ENCODE peak calls at places on chromosomes 2 and 18, in four cellular contexts. One of them, this sample, is unnamed.

GRCh38 chr18:31185551-31185950 is 22.9 kb upstream of the DSC1 start:
- DNase-seq in AG04450: no peak
- DNase-seq in BJ: no peak
- DNase-seq in heart left ventricle: no peak
- DNase-seq in this sample: no peak

GRCh38 chr2:50791271-50791670 is 240.7 kb downstream of the NRXN1 start:
- DNase-seq in AG04450: no peak
- DNase-seq in heart left ventricle: no peak
- DNase-seq in BJ: no peak
- DNase-seq in this sample: no peak

GRCh38 chr18:55764382-55764781 is 176.4 kb upstream of the TCF4 start:
- DNase-seq in BJ: no peak
- DNase-seq in AG04450: no peak
- DNase-seq in heart left ventricle: no peak
- DNase-seq in this sample: no peak

GRCh38 chr2:46439582-46439981 is 39.8 kb upstream of the TMEM247 start:
- DNase-seq in heart left ventricle: no peak
- DNase-seq in BJ: no peak
- DNase-seq in AG04450: no peak
- DNase-seq in this sample: no peak

GRCh38 chr2:12222561-12222960 is 476.1 kb downstream of the LPIN1 start:
- DNase-seq in heart left ventricle: no peak
- DNase-seq in AG04450: no peak
- DNase-seq in BJ: no peak
- DNase-seq in this sample: no peak

GRCh38 chr2:69797836-69798465 is 31.5 kb upstream of the GMCL1 start:
- DNase-seq in AG04450: no peak
- DNase-seq in heart left ventricle: no peak
- DNase-seq in BJ: no peak
- DNase-seq in this sample: no peak

GRCh38 chr2:128452536-128453530 is 134.2 kb upstream of the HS6ST1 start:
- DNase-seq in BJ: no peak
- DNase-seq in AG04450: no peak
- DNase-seq in heart left ventricle: no peak
- DNase-seq in this sample: no peak

GRCh38 chr2:33812707-33813106 is 213.6 kb upstream of the FAM98A start:
- DNase-seq in heart left ventricle: no peak
- DNase-seq in BJ: no peak
- DNase-seq in AG04450: no peak
- DNase-seq in this sample: no peak

GRCh38 chr2:46180189-46180588 is 117.0 kb upstream of the EPAS1 start:
- DNase-seq in heart left ventricle: no peak
- DNase-seq in BJ: no peak
- DNase-seq in AG04450: no peak
- DNase-seq in this sample: no peak

GRCh38 chr2:132547089-132547687 is 122.8 kb downstream of the LYPD1 start:
- DNase-seq in heart left ventricle: peak; percentile 48
- DNase-seq in AG04450: peak; percentile 61
- DNase-seq in BJ: peak; percentile 10
- DNase-seq in this sample: peak; percentile 69

GRCh38 chr2:235088608-235089020 is 136.8 kb downstream of the SH3BP4 start:
- DNase-seq in AG04450: no peak
- DNase-seq in heart left ventricle: no peak
- DNase-seq in BJ: no peak
- DNase-seq in this sample: no peak

GRCh38 chr18:5418985-5419495 is 123.5 kb upstream of the ZBTB14 start:
- DNase-seq in heart left ventricle: no peak
- DNase-seq in BJ: no peak
- DNase-seq in AG04450: no peak
- DNase-seq in this sample: no peak

GRCh38 chr2:1572638-1573037 is 159.4 kb downstream of the TPO start:
- DNase-seq in heart left ventricle: peak; percentile 90
- DNase-seq in AG04450: no peak
- DNase-seq in BJ: peak; percentile 14
- DNase-seq in this sample: no peak

GRCh38 chr2:52264488-52264887 is 1232.6 kb upstream of the NRXN1 start:
- DNase-seq in AG04450: no peak
- DNase-seq in heart left ventricle: no peak
- DNase-seq in BJ: no peak
- DNase-seq in this sample: no peak

GRCh38 chr2:174568425-174568824 is 29.2 kb downstream of the WIPF1 start:
- DNase-seq in BJ: no peak
- DNase-seq in heart left ventricle: no peak
- DNase-seq in AG04450: no peak
- DNase-seq in this sample: no peak

GRCh38 chr2:8436585-8436984 is 245.3 kb upstream of the ID2 start:
- DNase-seq in AG04450: no peak
- DNase-seq in BJ: no peak
- DNase-seq in heart left ventricle: no peak
- DNase-seq in this sample: no peak

GRCh38 chr2:219344756-219345458 is 12.4 kb upstream of the RESP18 start:
- DNase-seq in BJ: no peak
- DNase-seq in heart left ventricle: peak; percentile 51
- DNase-seq in AG04450: no peak
- DNase-seq in this sample: no peak

GRCh38 chr2:88481937-88482336 is 29.4 kb upstream of the FOXI3 start:
- DNase-seq in BJ: no peak
- DNase-seq in heart left ventricle: no peak
- DNase-seq in AG04450: no peak
- DNase-seq in this sample: no peak

GRCh38 chr2:164974221-164974620 is 18.9 kb upstream of the SLC38A11 start:
- DNase-seq in AG04450: no peak
- DNase-seq in heart left ventricle: no peak
- DNase-seq in BJ: no peak
- DNase-seq in this sample: no peak

GRCh38 chr2:216315817-216316603 is 56.3 kb downstream of the MARCHF4 start:
- DNase-seq in heart left ventricle: no peak
- DNase-seq in BJ: peak; percentile 69
- DNase-seq in AG04450: no peak
- DNase-seq in this sample: peak; percentile 75

GRCh38 chr2:121974919-121975654 is 219.6 kb downstream of the TSN start:
- DNase-seq in BJ: peak; percentile 9
- DNase-seq in AG04450: peak; percentile 45
- DNase-seq in heart left ventricle: peak; percentile 37
- DNase-seq in this sample: peak; percentile 50

GRCh38 chr2:72080286-72081145 is 67.1 kb downstream of the CYP26B1 start:
- DNase-seq in heart left ventricle: no peak
- DNase-seq in AG04450: no peak
- DNase-seq in BJ: no peak
- DNase-seq in this sample: no peak

GRCh38 chr2:68250196-68250595 is 2.1 kb downstream of the PPP3R1 start:
- DNase-seq in AG04450: no peak
- DNase-seq in BJ: no peak
- DNase-seq in heart left ventricle: no peak
- DNase-seq in this sample: no peak

GRCh38 chr2:68060652-68061051 is 2.2 kb downstream of the C1D start:
- DNase-seq in AG04450: no peak
- DNase-seq in heart left ventricle: no peak
- DNase-seq in BJ: no peak
- DNase-seq in this sample: no peak

GRCh38 chr2:39099820-39100728 is 20.8 kb downstream of the SOS1 start:
- DNase-seq in AG04450: no peak
- DNase-seq in BJ: no peak
- DNase-seq in heart left ventricle: no peak
- DNase-seq in this sample: no peak

DNA sequence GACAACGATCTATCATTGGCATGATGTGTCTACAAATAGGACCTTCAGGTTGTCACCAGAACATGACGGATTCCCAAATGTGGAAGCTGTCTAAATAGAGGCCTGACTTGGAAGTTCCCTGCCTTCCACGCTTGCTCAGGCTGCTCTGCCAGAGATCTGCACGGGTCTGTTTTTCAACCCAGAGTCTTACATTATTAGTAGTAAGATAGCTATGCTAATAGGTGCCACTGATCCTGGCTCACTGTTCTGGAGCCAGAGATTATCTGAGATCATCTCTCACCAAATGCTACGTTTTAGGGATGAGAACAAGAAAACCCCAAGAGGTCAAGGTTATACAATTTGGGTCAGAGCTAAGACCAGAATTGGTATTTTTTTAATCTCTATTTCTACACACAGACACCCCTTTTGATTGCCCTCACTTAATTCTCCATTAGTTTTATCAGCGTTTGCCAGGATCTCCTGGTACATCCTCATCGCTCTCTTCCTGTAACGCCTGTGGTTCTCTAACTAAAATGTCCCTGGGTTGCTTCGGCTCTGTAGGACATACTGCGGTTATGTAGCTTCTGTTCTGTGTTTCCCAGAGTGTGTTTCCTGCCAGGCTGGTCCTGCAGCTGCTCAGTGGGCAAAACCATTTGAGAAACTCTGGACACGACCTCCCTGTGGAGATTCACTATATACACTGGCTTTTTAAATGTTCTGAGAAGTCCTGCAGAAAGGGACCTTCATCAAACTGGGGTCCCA is 5.7 kb downstream of the CDC42EP3 start:
- DNase-seq in AG04450: no peak
- DNase-seq in heart left ventricle: no peak
- DNase-seq in BJ: no peak
- DNase-seq in this sample: no peak
- H3K4me3 ChIP-seq in AG04450: peak overlapping the region; percentile 27
- H3K4me3 ChIP-seq in heart left ventricle: peak overlapping the region; percentile 67
- H3K4me3 ChIP-seq in BJ: peak overlapping the region; percentile 15
- H3K4me3 ChIP-seq in this sample: no peak overlapping the region

DNA sequence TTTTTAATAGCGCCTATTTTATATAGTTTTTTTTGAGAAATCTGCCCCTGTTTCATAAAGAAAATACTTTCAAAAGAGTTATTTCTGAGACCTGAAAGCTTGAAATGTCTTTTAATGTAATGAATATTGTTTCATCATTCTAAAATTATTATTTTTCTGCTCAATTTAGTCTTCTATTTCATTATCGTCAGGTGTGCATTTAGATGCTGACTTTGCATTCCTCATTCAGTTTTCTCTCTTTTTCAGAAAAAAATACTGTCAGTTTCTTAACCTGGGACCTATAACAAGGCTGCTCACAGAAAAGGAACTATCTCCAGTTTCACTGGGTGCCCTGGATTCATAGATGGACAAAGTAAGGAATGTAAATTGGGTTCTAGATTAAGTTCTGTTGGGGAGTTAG is 1631.7 kb downstream of the SUCLG1 start:
- DNase-seq in heart left ventricle: no peak
- DNase-seq in AG04450: no peak
- DNase-seq in BJ: no peak
- DNase-seq in this sample: no peak
- H3K4me3 ChIP-seq in heart left ventricle: no peak overlapping the region
- H3K4me3 ChIP-seq in AG04450: no peak overlapping the region
- H3K4me3 ChIP-seq in BJ: no peak overlapping the region
- H3K4me3 ChIP-seq in this sample: no peak overlapping the region

GRCh38 chr2:102582845-102583244 is 36.5 kb upstream of the SLC9A2 start:
- DNase-seq in heart left ventricle: no peak
- DNase-seq in AG04450: no peak
- DNase-seq in BJ: no peak
- DNase-seq in this sample: no peak
- H3K4me3 ChIP-seq in heart left ventricle: no peak overlapping the region
- H3K4me3 ChIP-seq in AG04450: no peak overlapping the region
- H3K4me3 ChIP-seq in BJ: no peak overlapping the region
- H3K4me3 ChIP-seq in this sample: no peak overlapping the region

GRCh38 chr2:66437055-66437454 is 2.1 kb downstream of the MEIS1 start:
- DNase-seq in AG04450: no peak
- DNase-seq in heart left ventricle: no peak
- DNase-seq in BJ: no peak
- DNase-seq in this sample: no peak
- H3K4me3 ChIP-seq in AG04450: peak overlapping the region; percentile 91
- H3K4me3 ChIP-seq in heart left ventricle: peak overlapping the region; percentile 75
- H3K4me3 ChIP-seq in BJ: peak overlapping the region; percentile 85
- H3K4me3 ChIP-seq in this sample: peak overlapping the region; percentile 59

GRCh38 chr2:24576617-24577016 is 85.6 kb downstream of the NCOA1 start:
- DNase-seq in AG04450: no peak
- DNase-seq in BJ: no peak
- DNase-seq in heart left ventricle: no peak
- DNase-seq in this sample: no peak

GRCh38 chr2:24568492-24568891 is 77.4 kb downstream of the NCOA1 start:
- DNase-seq in AG04450: no peak
- DNase-seq in heart left ventricle: no peak
- DNase-seq in BJ: no peak
- DNase-seq in this sample: no peak

GRCh38 chr2:24576146-24576545 is 85.1 kb downstream of the NCOA1 start:
- DNase-seq in AG04450: no peak
- DNase-seq in heart left ventricle: no peak
- DNase-seq in BJ: no peak
- DNase-seq in this sample: no peak

GRCh38 chr2:24570225-24570624 is 79.2 kb downstream of the NCOA1 start:
- DNase-seq in AG04450: no peak
- DNase-seq in BJ: no peak
- DNase-seq in heart left ventricle: no peak
- DNase-seq in this sample: no peak

GRCh38 chr2:24571828-24572442 is 80.9 kb downstream of the NCOA1 start:
- DNase-seq in AG04450: no peak
- DNase-seq in BJ: no peak
- DNase-seq in heart left ventricle: no peak
- DNase-seq in this sample: no peak
- H3K4me3 ChIP-seq in AG04450: no peak overlapping the region
- H3K4me3 ChIP-seq in BJ: no peak overlapping the region
- H3K4me3 ChIP-seq in heart left ventricle: no peak overlapping the region
- H3K4me3 ChIP-seq in this sample: no peak overlapping the region

GRCh38 chr18:22605736-22606135 is 188.0 kb upstream of the CTAGE1 start:
- DNase-seq in heart left ventricle: no peak
- DNase-seq in BJ: no peak
- DNase-seq in AG04450: no peak
- DNase-seq in this sample: no peak

GRCh38 chr18:22606563-22607283 is 189.0 kb upstream of the CTAGE1 start:
- DNase-seq in BJ: no peak
- DNase-seq in heart left ventricle: peak; percentile 52
- DNase-seq in AG04450: no peak
- DNase-seq in this sample: no peak

GRCh38 chr18:22613058-22613690 is 195.5 kb upstream of the CTAGE1 start:
- DNase-seq in AG04450: no peak
- DNase-seq in heart left ventricle: no peak
- DNase-seq in BJ: no peak
- DNase-seq in this sample: no peak

GRCh38 chr18:22607284-22607635 is 189.5 kb upstream of the CTAGE1 start:
- DNase-seq in heart left ventricle: no peak
- DNase-seq in AG04450: no peak
- DNase-seq in BJ: no peak
- DNase-seq in this sample: no peak

GRCh38 chr18:22609642-22610041 is 191.9 kb upstream of the CTAGE1 start:
- DNase-seq in AG04450: no peak
- DNase-seq in BJ: no peak
- DNase-seq in heart left ventricle: peak; percentile 79
- DNase-seq in this sample: no peak
- H3K4me3 ChIP-seq in AG04450: no peak overlapping the region
- H3K4me3 ChIP-seq in BJ: no peak overlapping the region
- H3K4me3 ChIP-seq in heart left ventricle: no peak overlapping the region
- H3K4me3 ChIP-seq in this sample: no peak overlapping the region

GRCh38 chr2:97908208-97908676 is 87.5 kb downstream of the TMEM131 start:
- DNase-seq in AG04450: no peak
- DNase-seq in heart left ventricle: no peak
- DNase-seq in BJ: no peak
- DNase-seq in this sample: no peak

GRCh38 chr2:97905294-97905693 is 90.5 kb downstream of the TMEM131 start:
- DNase-seq in heart left ventricle: no peak
- DNase-seq in BJ: no peak
- DNase-seq in AG04450: no peak
- DNase-seq in this sample: no peak

GRCh38 chr2:97910403-97911209 is 85.1 kb downstream of the TMEM131 start:
- DNase-seq in AG04450: no peak
- DNase-seq in heart left ventricle: no peak
- DNase-seq in BJ: no peak
- DNase-seq in this sample: no peak

GRCh38 chr2:97906309-97906708 is 89.4 kb downstream of the TMEM131 start:
- DNase-seq in heart left ventricle: no peak
- DNase-seq in BJ: no peak
- DNase-seq in AG04450: no peak
- DNase-seq in this sample: no peak

GRCh38 chr2:97907667-97908066 is 88.1 kb downstream of the TMEM131 start:
- DNase-seq in BJ: no peak
- DNase-seq in AG04450: no peak
- DNase-seq in heart left ventricle: no peak
- DNase-seq in this sample: no peak
- H3K4me3 ChIP-seq in BJ: no peak overlapping the region
- H3K4me3 ChIP-seq in AG04450: no peak overlapping the region
- H3K4me3 ChIP-seq in heart left ventricle: no peak overlapping the region
- H3K4me3 ChIP-seq in this sample: no peak overlapping the region